ENCODE peak calls at places on chromosomes 13 and 19, in four cellular contexts. One of them, this sample, is unnamed.

GRCh38 chr19:14030997-14031718 is 404 bp upstream of the IL27RA start:
- DNase-seq in AG20443: no peak
- DNase-seq in stimulated activated CD4-positive, alpha-beta T cell treated with anti-CD3 and anti-CD28 coated beads, Interleukin-15, amount 100 ng/mL, for 48 hours: no peak
- DNase-seq in NCI-H2107: no peak
- DNase-seq in this sample: no peak

GRCh38 chr19:14432817-14433453 is at the start of gene PKN1:
- DNase-seq in AG20443: peak
- DNase-seq in NCI-H2107: no peak
- DNase-seq in stimulated activated CD4-positive, alpha-beta T cell treated with anti-CD3 and anti-CD28 coated beads, Interleukin-15, amount 100 ng/mL, for 48 hours: peak
- DNase-seq in this sample: no peak

GRCh38 chr19:37964109-37964508 is 57.1 kb downstream of the SIPA1L3 start:
- DNase-seq in AG20443: no peak
- DNase-seq in NCI-H2107: no peak
- DNase-seq in stimulated activated CD4-positive, alpha-beta T cell treated with anti-CD3 and anti-CD28 coated beads, Interleukin-15, amount 100 ng/mL, for 48 hours: no peak
- DNase-seq in this sample: no peak

GRCh38 chr13:44425041-44425814 is 51.6 kb downstream of the SERP2 start:
- DNase-seq in stimulated activated CD4-positive, alpha-beta T cell treated with anti-CD3 and anti-CD28 coated beads, Interleukin-15, amount 100 ng/mL, for 48 hours: no peak
- DNase-seq in NCI-H2107: no peak
- DNase-seq in AG20443: no peak
- DNase-seq in this sample: no peak

GRCh38 chr19:48826606-48827020 is 9.7 kb downstream of the HSD17B14 start:
- DNase-seq in NCI-H2107: no peak
- DNase-seq in AG20443: no peak
- DNase-seq in stimulated activated CD4-positive, alpha-beta T cell treated with anti-CD3 and anti-CD28 coated beads, Interleukin-15, amount 100 ng/mL, for 48 hours: no peak
- DNase-seq in this sample: no peak

GRCh38 chr13:94329754-94330551 is 149.5 kb downstream of the DCT start:
- DNase-seq in stimulated activated CD4-positive, alpha-beta T cell treated with anti-CD3 and anti-CD28 coated beads, Interleukin-15, amount 100 ng/mL, for 48 hours: no peak
- DNase-seq in NCI-H2107: no peak
- DNase-seq in AG20443: peak
- DNase-seq in this sample: no peak

GRCh38 chr13:43019811-43020210 is 3.6 kb upstream of the DNAJC15 start:
- DNase-seq in AG20443: no peak
- DNase-seq in NCI-H2107: no peak
- DNase-seq in stimulated activated CD4-positive, alpha-beta T cell treated with anti-CD3 and anti-CD28 coated beads, Interleukin-15, amount 100 ng/mL, for 48 hours: no peak
- DNase-seq in this sample: no peak

GRCh38 chr13:68714292-68714691 is 1393.3 kb upstream of the ATXN8OS start:
- DNase-seq in AG20443: no peak
- DNase-seq in NCI-H2107: no peak
- DNase-seq in stimulated activated CD4-positive, alpha-beta T cell treated with anti-CD3 and anti-CD28 coated beads, Interleukin-15, amount 100 ng/mL, for 48 hours: no peak
- DNase-seq in this sample: no peak

GRCh38 chr19:40143612-40144011 is 47.6 kb upstream of the MAP3K10 start:
- DNase-seq in AG20443: no peak
- DNase-seq in NCI-H2107: no peak
- DNase-seq in stimulated activated CD4-positive, alpha-beta T cell treated with anti-CD3 and anti-CD28 coated beads, Interleukin-15, amount 100 ng/mL, for 48 hours: no peak
- DNase-seq in this sample: peak

GRCh38 chr13:47478985-47479384 is 522.1 kb downstream of the SUCLA2 start:
- DNase-seq in NCI-H2107: no peak
- DNase-seq in stimulated activated CD4-positive, alpha-beta T cell treated with anti-CD3 and anti-CD28 coated beads, Interleukin-15, amount 100 ng/mL, for 48 hours: no peak
- DNase-seq in AG20443: no peak
- DNase-seq in this sample: no peak

GRCh38 chr19:9934132-9934950 is 2.0 kb downstream of the OLFM2 start:
- DNase-seq in NCI-H2107: peak
- DNase-seq in AG20443: peak
- DNase-seq in stimulated activated CD4-positive, alpha-beta T cell treated with anti-CD3 and anti-CD28 coated beads, Interleukin-15, amount 100 ng/mL, for 48 hours: peak
- DNase-seq in this sample: no peak

GRCh38 chr13:46716821-46717220 is 80.1 kb downstream of the ESD start:
- DNase-seq in NCI-H2107: no peak
- DNase-seq in AG20443: no peak
- DNase-seq in stimulated activated CD4-positive, alpha-beta T cell treated with anti-CD3 and anti-CD28 coated beads, Interleukin-15, amount 100 ng/mL, for 48 hours: no peak
- DNase-seq in this sample: no peak

GRCh38 chr19:35621708-35622107 is 7.1 kb upstream of the RBM42 start:
- DNase-seq in AG20443: no peak
- DNase-seq in stimulated activated CD4-positive, alpha-beta T cell treated with anti-CD3 and anti-CD28 coated beads, Interleukin-15, amount 100 ng/mL, for 48 hours: no peak
- DNase-seq in NCI-H2107: no peak
- DNase-seq in this sample: no peak

GRCh38 chr19:29255006-29255405 is 42.1 kb upstream of the UQCRFS1 start:
- DNase-seq in AG20443: no peak
- DNase-seq in stimulated activated CD4-positive, alpha-beta T cell treated with anti-CD3 and anti-CD28 coated beads, Interleukin-15, amount 100 ng/mL, for 48 hours: no peak
- DNase-seq in NCI-H2107: no peak
- DNase-seq in this sample: no peak

GRCh38 chr19:12937243-12938053 is 961 bp upstream of the CALR start:
- DNase-seq in stimulated activated CD4-positive, alpha-beta T cell treated with anti-CD3 and anti-CD28 coated beads, Interleukin-15, amount 100 ng/mL, for 48 hours: no peak
- DNase-seq in NCI-H2107: peak
- DNase-seq in AG20443: peak
- DNase-seq in this sample: peak

GRCh38 chr13:103287659-103288058 is 221.4 kb upstream of the SLC10A2 start:
- DNase-seq in AG20443: no peak
- DNase-seq in NCI-H2107: no peak
- DNase-seq in stimulated activated CD4-positive, alpha-beta T cell treated with anti-CD3 and anti-CD28 coated beads, Interleukin-15, amount 100 ng/mL, for 48 hours: no peak
- DNase-seq in this sample: no peak

GRCh38 chr19:51337141-51337860 is 4.6 kb downstream of the VSIG10L start:
- DNase-seq in stimulated activated CD4-positive, alpha-beta T cell treated with anti-CD3 and anti-CD28 coated beads, Interleukin-15, amount 100 ng/mL, for 48 hours: no peak
- DNase-seq in AG20443: no peak
- DNase-seq in NCI-H2107: no peak
- DNase-seq in this sample: no peak

GRCh38 chr13:41914552-41914951 is 46.4 kb downstream of the VWA8 start:
- DNase-seq in stimulated activated CD4-positive, alpha-beta T cell treated with anti-CD3 and anti-CD28 coated beads, Interleukin-15, amount 100 ng/mL, for 48 hours: no peak
- DNase-seq in AG20443: no peak
- DNase-seq in NCI-H2107: no peak
- DNase-seq in this sample: no peak

GRCh38 chr13:111398715-111399299 is 78.4 kb downstream of the TEX29 start:
- DNase-seq in NCI-H2107: no peak
- DNase-seq in AG20443: peak
- DNase-seq in stimulated activated CD4-positive, alpha-beta T cell treated with anti-CD3 and anti-CD28 coated beads, Interleukin-15, amount 100 ng/mL, for 48 hours: no peak
- DNase-seq in this sample: no peak

GRCh38 chr13:46181799-46182490 is at the start of gene LCP1:
- DNase-seq in stimulated activated CD4-positive, alpha-beta T cell treated with anti-CD3 and anti-CD28 coated beads, Interleukin-15, amount 100 ng/mL, for 48 hours: peak
- DNase-seq in NCI-H2107: no peak
- DNase-seq in AG20443: no peak
- DNase-seq in this sample: no peak

This sample was measured in NCI-H524 treated with DMSO at 0.1 percent for 48 hours.